ENCODE peak calls at places on chromosomes 16 and 17, in ten cellular contexts. V, W, D, M, E, H, B, O, K and F are unnamed samples.

GRCh38 chr17:1197379-1197778 is 17.6 kb upstream of the ABR start:
- DNase-seq in K (no peak), V (no peak), W (peak; percentile 34), H (no peak), B (peak; percentile 70), D (no peak), O (peak; percentile 24), M (peak; percentile 40), E (peak; percentile 33), F (no peak)

GRCh38 chr17:2009737-2010136 is 15.4 kb downstream of the RTN4RL1 start:
- DNase-seq in O (no peak), E (no peak), B (no peak), H (no peak), V (no peak), K (no peak), D (no peak), W (no peak), M (no peak), F (no peak)

GRCh38 chr16:26614102-26614864 is 452.4 kb upstream of the C16orf82 start:
- DNase-seq in V (no peak), E (no peak), O (no peak), D (no peak), H (no peak), W (no peak), M (no peak), K (no peak), B (no peak), F (no peak)

GRCh38 chr17:46056800-46057304 is 57.8 kb downstream of the STH start:
- DNase-seq in K (peak; percentile 9), V (no peak), B (peak; percentile 77), H (no peak), E (no peak), W (peak; percentile 91), M (peak; percentile 74), D (no peak), O (no peak), F (peak; percentile 27)

GRCh38 chr16:31471875-31472558 is at the start of gene TGFB1I1:
- DNase-seq in O (no peak), W (peak; percentile 84), B (peak; percentile 87), H (no peak), K (peak; percentile 34), M (peak; percentile 80), E (no peak), D (no peak), V (peak; percentile 44), F (peak; percentile 50)

GRCh38 chr16:14011006-14011405 is 60.1 kb upstream of the MRTFB start:
- DNase-seq in H (no peak), K (no peak), D (no peak), B (peak; percentile 9), W (no peak), O (no peak), V (no peak), M (no peak), E (no peak), F (no peak)

GRCh38 chr17:67421869-67422273 is 44.8 kb downstream of the PITPNC1 start:
- DNase-seq in M (peak; percentile 98), V (no peak), E (no peak), W (peak; percentile 99), O (peak; percentile 54), B (peak; percentile 73), H (no peak), K (peak; percentile 42), D (no peak), F (peak; percentile 100)

GRCh38 chr17:82881900-82882714 is 42.3 kb upstream of the ZNF750 start:
- DNase-seq in B (peak; percentile 24), W (no peak), E (no peak), O (no peak), H (no peak), V (peak; percentile 64), K (no peak), D (peak; percentile 63), M (no peak), F (no peak)

GRCh38 chr16:82603784-82604411 is 22.9 kb upstream of the CDH13 start:
- DNase-seq in V (no peak), M (peak; percentile 73), O (no peak), E (no peak), H (peak; percentile 70), D (peak; percentile 35), B (peak; percentile 75), K (peak; percentile 21), W (peak; percentile 72), F (peak; percentile 66)

GRCh38 chr17:33447090-33447489 is 154.0 kb upstream of the ASIC2 start:
- DNase-seq in H (no peak), W (no peak), D (no peak), O (no peak), K (no peak), M (no peak), B (no peak), E (no peak), V (no peak), F (no peak)

GRCh38 chr17:81119223-81120148 is 45.8 kb upstream of the PVALEF start:
- DNase-seq in K (peak; percentile 59), O (peak; percentile 69), V (peak; percentile 83), W (peak; percentile 96), M (peak; percentile 92), D (peak; percentile 89), B (peak; percentile 96), H (peak; percentile 43), E (peak; percentile 64), F (peak; percentile 98)

DNA sequence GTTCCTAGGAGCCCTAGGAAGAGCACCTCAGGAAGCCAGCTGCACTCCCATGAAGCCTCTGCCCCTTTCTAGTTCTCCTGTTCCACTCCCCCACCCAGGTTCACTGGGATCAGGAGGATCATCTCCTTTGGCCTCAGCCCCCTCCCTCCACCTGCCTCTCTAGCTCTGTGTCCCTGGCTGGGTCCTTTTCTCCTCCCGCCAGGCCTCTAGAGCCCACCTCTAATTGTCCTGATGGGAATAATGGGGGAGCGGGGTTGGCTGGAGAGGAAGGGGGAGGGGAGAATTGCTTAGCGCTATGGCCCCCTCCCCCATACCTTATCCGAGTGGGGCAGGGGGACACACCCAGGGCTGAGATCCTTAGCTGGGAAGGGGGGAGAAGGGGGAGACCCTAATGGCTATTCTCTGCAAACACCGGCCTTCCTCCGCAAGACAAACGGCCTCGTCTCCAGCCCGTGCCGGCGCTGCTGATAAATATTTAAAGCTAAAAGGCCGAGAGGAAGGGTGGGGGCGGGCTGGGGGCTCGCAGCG is 999 bp downstream of the HOXB7 start:
- DNase-seq in D (no peak), E (no peak), K (no peak), M (no peak), B (no peak), O (no peak), W (no peak), H (no peak), V (no peak), F (no peak)
- H3K4me3 ChIP-seq in D (peak overlapping the region; percentile 62), E (peak overlapping the region; percentile 63), K (peak overlapping the region; percentile 67), M (peak overlapping the region; percentile 61), B (peak overlapping the region; percentile 83), O (peak overlapping the region; percentile 90), W (no peak overlapping the region), H (peak overlapping the region; percentile 46), V (peak overlapping the region; percentile 57), F (no peak overlapping the region)

DNA sequence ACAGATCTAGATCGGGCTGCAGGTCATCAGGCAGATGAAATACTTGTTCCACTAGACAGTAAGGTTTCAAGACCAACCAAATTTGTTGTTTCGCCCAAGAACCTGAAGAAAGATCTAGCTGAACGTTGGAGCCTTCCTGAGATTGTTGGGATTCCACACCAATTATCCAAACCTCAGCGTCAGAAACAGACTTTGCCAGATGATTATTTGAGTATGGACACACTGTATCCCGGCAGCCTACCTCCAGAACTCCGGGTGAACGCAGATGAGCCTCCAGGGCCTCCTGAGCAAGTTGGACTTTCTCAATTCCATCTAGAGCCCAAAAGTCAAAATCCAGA is 14.4 kb downstream of the LRRC37B start:
- DNase-seq in H (no peak), D (no peak), B (no peak), V (no peak), O (no peak), E (no peak), W (no peak), K (no peak), M (no peak), F (no peak)
- H3K4me3 ChIP-seq in H (no peak overlapping the region), D (no peak overlapping the region), B (no peak overlapping the region), V (no peak overlapping the region), O (no peak overlapping the region), E (no peak overlapping the region), W (no peak overlapping the region), K (no peak overlapping the region), M (no peak overlapping the region), F (no peak overlapping the region)

DNA sequence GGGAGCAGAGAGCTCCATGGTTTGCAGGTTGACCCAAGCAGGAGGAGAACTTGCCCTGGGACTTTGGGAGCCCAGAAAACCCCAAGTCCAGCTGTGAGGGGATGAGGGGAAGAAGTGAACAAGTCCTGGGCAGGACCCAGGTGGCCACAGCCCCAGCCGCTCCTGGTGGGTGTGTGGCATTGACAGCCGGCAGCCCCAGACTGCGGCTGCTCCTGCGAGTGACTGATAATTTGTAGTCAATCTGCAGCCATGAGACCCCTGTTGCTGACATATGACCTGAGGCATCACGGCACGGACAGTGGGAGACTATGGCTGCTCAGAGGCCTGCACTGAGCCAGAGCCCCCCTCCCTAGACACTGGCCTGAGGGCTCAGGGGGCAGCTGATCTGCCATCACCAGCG is 66.4 kb downstream of the PRMT7 start:
- DNase-seq in H (no peak), O (no peak), E (no peak), D (no peak), B (no peak), W (no peak), K (no peak), V (no peak), M (no peak), F (no peak)
- H3K4me3 ChIP-seq in H (no peak overlapping the region), O (no peak overlapping the region), E (no peak overlapping the region), D (no peak overlapping the region), B (no peak overlapping the region), W (no peak overlapping the region), K (no peak overlapping the region), V (no peak overlapping the region), M (no peak overlapping the region), F (no peak overlapping the region)

DNA sequence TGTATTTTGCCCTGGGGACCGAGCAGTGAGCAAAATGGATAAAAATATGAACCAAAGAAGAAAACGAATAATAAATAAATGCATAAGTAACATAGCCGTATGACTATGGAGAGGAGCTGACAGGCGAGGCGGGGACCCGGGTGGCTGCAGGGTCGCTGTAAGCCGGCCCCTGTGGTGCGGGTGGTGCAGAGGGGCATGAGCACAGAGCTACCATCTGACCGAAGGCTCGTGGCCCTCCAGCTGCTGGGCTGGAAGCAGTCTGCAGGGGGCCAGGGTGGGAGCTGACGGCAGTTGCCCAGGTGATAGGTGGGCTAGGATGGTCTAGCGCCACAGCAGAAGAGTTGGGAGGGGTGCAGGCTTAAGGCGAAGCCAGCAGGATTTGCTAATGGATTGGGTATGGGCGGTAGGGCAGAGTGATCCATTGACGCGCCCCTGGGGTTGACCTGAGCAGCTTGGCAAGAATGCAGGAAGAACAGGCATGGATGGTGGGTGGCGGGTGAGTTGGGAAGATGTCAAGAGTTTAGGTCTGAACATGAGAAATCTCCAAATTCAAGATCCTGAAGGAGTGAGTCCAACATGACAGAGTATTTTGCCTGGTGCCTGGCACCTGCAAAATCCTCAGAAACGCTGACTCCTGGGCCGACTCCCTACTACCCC is 228.0 kb downstream of the FOXL1 start:
- DNase-seq in W (no peak), E (no peak), O (no peak), K (no peak), D (no peak), H (no peak), B (no peak), V (no peak), M (no peak), F (no peak)
- H3K4me3 ChIP-seq in W (no peak overlapping the region), E (no peak overlapping the region), O (no peak overlapping the region), K (no peak overlapping the region), D (no peak overlapping the region), H (peak overlapping the region; percentile 9), B (no peak overlapping the region), V (no peak overlapping the region), M (no peak overlapping the region), F (no peak overlapping the region)